ENCODE peak calls at places on chromosomes 11 and 22, in four cellular contexts. One of them, this sample, is unnamed. For H3K4me1 and H3K36me3, the result is how much of the 10 kb centered on the place peaks cover.

GRCh38 chr11:2528301-2529050 is 83.7 kb downstream of the KCNQ1 start:
- DNase-seq in thyroid gland: peak
- DNase-seq in endothelial cell of umbilical vein: no peak
- DNase-seq in breast epithelium: no peak
- DNase-seq in this sample: peak

GRCh38 chr11:114307524-114308203 is 11.5 kb downstream of the NNMT start:
- DNase-seq in breast epithelium: peak
- DNase-seq in thyroid gland: peak
- DNase-seq in endothelial cell of umbilical vein: peak
- DNase-seq in this sample: no peak

GRCh38 chr22:42967933-42968332 is 47.0 kb downstream of the PACSIN2 start:
- DNase-seq in thyroid gland: no peak
- DNase-seq in breast epithelium: no peak
- DNase-seq in endothelial cell of umbilical vein: no peak
- DNase-seq in this sample: no peak

GRCh38 chr11:86220654-86221053 is 23.9 kb upstream of the EED start:
- DNase-seq in thyroid gland: no peak
- DNase-seq in endothelial cell of umbilical vein: no peak
- DNase-seq in breast epithelium: no peak
- DNase-seq in this sample: no peak

GRCh38 chr11:6544921-6545850 is 48.1 kb downstream of the DNHD1 start:
- DNase-seq in breast epithelium: no peak
- DNase-seq in thyroid gland: peak
- DNase-seq in endothelial cell of umbilical vein: no peak
- DNase-seq in this sample: peak

GRCh38 chr11:110966131-110966530 is 253.9 kb upstream of the ARHGAP20 start:
- DNase-seq in endothelial cell of umbilical vein: no peak
- DNase-seq in breast epithelium: no peak
- DNase-seq in thyroid gland: no peak
- DNase-seq in this sample: no peak

GRCh38 chr22:42035256-42035655 is 35.4 kb downstream of the NAGA start:
- DNase-seq in breast epithelium: no peak
- DNase-seq in endothelial cell of umbilical vein: no peak
- DNase-seq in thyroid gland: no peak
- DNase-seq in this sample: no peak

GRCh38 chr11:69369210-69369609 is 75.3 kb downstream of the MYEOV start:
- DNase-seq in thyroid gland: no peak
- DNase-seq in endothelial cell of umbilical vein: no peak
- DNase-seq in breast epithelium: no peak
- DNase-seq in this sample: no peak

GRCh38 chr22:48897638-48897954 is 930.1 kb downstream of the BRD1 start:
- DNase-seq in endothelial cell of umbilical vein: no peak
- DNase-seq in thyroid gland: no peak
- DNase-seq in breast epithelium: no peak
- DNase-seq in this sample: no peak

GRCh38 chr11:121890377-121890776 is 225.6 kb downstream of the BLID start:
- DNase-seq in thyroid gland: no peak
- DNase-seq in breast epithelium: peak
- DNase-seq in endothelial cell of umbilical vein: peak
- DNase-seq in this sample: no peak

GRCh38 chr11:75371930-75372876 is 20.7 kb upstream of the ARRB1 start:
- DNase-seq in endothelial cell of umbilical vein: no peak
- DNase-seq in breast epithelium: no peak
- DNase-seq in thyroid gland: no peak
- DNase-seq in this sample: peak

GRCh38 chr11:30454108-30454507 is 131.2 kb downstream of the ARL14EP start:
- DNase-seq in endothelial cell of umbilical vein: peak
- DNase-seq in thyroid gland: no peak
- DNase-seq in breast epithelium: no peak
- DNase-seq in this sample: no peak

GRCh38 chr22:32545801-32546200 is 71.2 kb downstream of the FBXO7 start:
- DNase-seq in endothelial cell of umbilical vein: no peak
- DNase-seq in breast epithelium: no peak
- DNase-seq in thyroid gland: no peak
- DNase-seq in this sample: no peak

GRCh38 chr22:36367479-36367878 is 20.3 kb downstream of the MYH9 start:
- DNase-seq in thyroid gland: peak
- DNase-seq in breast epithelium: peak
- DNase-seq in endothelial cell of umbilical vein: no peak
- DNase-seq in this sample: no peak
- H3K4me1 ChIP-seq in thyroid gland: half or more
- H3K4me1 ChIP-seq in breast epithelium: half or more
- H3K4me1 ChIP-seq in endothelial cell of umbilical vein: half or more
- H3K4me1 ChIP-seq in this sample: half or more

DNA sequence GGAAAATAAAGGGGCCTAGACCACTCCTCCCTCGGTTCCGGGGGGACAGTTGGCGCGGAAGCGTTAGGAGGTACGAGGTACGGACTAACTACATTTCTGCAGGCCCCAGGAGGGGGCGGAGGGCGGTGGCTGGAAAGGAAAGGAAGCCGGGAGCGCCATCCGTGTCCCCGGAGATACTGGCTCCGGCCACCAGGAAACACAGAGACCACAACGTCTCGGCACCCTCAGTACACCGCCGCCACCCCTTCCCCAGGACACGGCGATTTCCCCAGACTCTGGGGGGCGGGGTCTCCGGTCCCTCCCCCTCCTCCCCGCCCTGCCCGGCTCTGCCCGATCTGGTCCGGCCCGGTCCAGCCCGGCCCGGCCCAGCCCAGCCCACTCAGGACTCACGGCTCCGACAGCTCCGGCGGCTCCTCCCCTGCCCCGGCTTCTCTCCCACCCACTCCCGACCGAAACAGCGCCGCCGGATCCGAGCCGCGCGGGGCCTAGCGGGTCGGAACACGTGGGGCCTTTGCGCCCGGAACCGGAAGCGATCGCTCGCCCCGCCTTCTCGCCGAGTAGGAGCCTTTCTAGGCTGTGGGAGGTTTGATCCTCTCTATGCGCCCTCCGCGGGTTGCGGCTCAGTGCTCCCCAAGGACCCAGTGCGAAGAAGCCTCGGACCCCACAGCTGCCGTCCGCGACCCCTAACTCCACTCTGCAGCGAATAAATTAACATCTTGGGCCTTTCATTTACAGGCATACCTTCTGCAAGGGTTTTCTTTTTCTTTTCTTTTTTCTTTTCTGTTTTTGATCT is at the start of gene ZNF202:
- DNase-seq in endothelial cell of umbilical vein: peak
- DNase-seq in breast epithelium: peak
- DNase-seq in thyroid gland: peak
- DNase-seq in this sample: peak
- TF ChIP-seq POLR2A in endothelial cell of umbilical vein: peak
- TF ChIP-seq POLR2A in breast epithelium: peak
- TF ChIP-seq POLR2A in thyroid gland: no peak
- TF ChIP-seq POLR2A in this sample: peak

GRCh38 chr22:36287881-36288515 is 35.1 kb downstream of the APOL1 start:
- DNase-seq in thyroid gland: no peak
- DNase-seq in endothelial cell of umbilical vein: no peak
- DNase-seq in breast epithelium: no peak
- DNase-seq in this sample: no peak

GRCh38 chr22:36285017-36285416 is 32.1 kb downstream of the APOL1 start:
- DNase-seq in thyroid gland: no peak
- DNase-seq in endothelial cell of umbilical vein: no peak
- DNase-seq in breast epithelium: no peak
- DNase-seq in this sample: peak

GRCh38 chr22:36285545-36285944 is 32.6 kb downstream of the APOL1 start:
- DNase-seq in endothelial cell of umbilical vein: no peak
- DNase-seq in breast epithelium: no peak
- DNase-seq in thyroid gland: no peak
- DNase-seq in this sample: no peak

GRCh38 chr22:36284171-36284571 is 31.2 kb downstream of the APOL1 start:
- DNase-seq in breast epithelium: no peak
- DNase-seq in endothelial cell of umbilical vein: no peak
- DNase-seq in thyroid gland: no peak
- DNase-seq in this sample: peak

GRCh38 chr22:36286096-36286957 is 33.4 kb downstream of the APOL1 start:
- DNase-seq in breast epithelium: peak
- DNase-seq in thyroid gland: peak
- DNase-seq in endothelial cell of umbilical vein: peak
- DNase-seq in this sample: peak
- H3K36me3 ChIP-seq in breast epithelium: under half
- H3K36me3 ChIP-seq in thyroid gland: half or more
- H3K36me3 ChIP-seq in endothelial cell of umbilical vein: half or more
- H3K36me3 ChIP-seq in this sample: half or more

GRCh38 chr11:96294289-96294688 is 48.7 kb downstream of the MAML2 start:
- DNase-seq in thyroid gland: no peak
- DNase-seq in endothelial cell of umbilical vein: peak
- DNase-seq in breast epithelium: no peak
- DNase-seq in this sample: no peak
- H3K4me1 ChIP-seq in thyroid gland: under half
- H3K4me1 ChIP-seq in endothelial cell of umbilical vein: under half
- H3K4me1 ChIP-seq in breast epithelium: under half
- H3K4me1 ChIP-seq in this sample: under half

DNA sequence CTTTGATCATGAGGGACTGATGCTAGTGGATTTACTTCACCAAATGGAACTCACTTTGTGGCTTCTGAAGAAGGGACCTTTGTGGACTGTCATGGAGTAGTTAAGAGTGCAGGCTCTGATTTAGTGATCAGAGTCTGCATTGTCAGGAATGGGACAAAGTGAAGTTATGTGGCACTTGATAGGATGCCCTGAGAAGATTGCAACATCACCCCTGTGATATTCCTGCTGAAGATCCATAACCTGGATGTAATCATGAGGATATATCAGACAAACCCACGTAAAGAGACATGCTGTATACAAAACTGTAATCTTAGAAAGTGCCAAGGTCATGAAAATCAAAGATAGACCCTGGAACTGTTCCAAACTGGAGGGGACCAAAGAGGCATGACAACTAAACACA is 1.6 kb upstream of the TFIP11 start:
- DNase-seq in endothelial cell of umbilical vein: no peak
- DNase-seq in breast epithelium: no peak
- DNase-seq in thyroid gland: no peak
- DNase-seq in this sample: no peak
- TF ChIP-seq POLR2A in endothelial cell of umbilical vein: no peak
- TF ChIP-seq POLR2A in breast epithelium: no peak
- TF ChIP-seq POLR2A in thyroid gland: no peak
- TF ChIP-seq POLR2A in this sample: no peak

This sample was measured in upper lobe of left lung.